ENCODE peak calls at places on chromosomes 6 and 20, in ten cellular contexts. O is thyroid gland; Q is stomach; D is CD4-positive, CD25-positive, alpha-beta regulatory T cell; K is trophoblast cell; T is Panc1; W is heart right ventricle; J is PC-9; S is OCI-LY7; E is spleen. P is an unnamed sample. For H3K9me3, the result is how much of the 10 kb centered on the place peaks cover.

GRCh38 chr6:93088675-93089575 is 330.4 kb downstream of the EPHA7 start:
- DNase-seq in Q (no peak), J (no peak), O (no peak), T (no peak), S (no peak), W (no peak), E (no peak), D (no peak), K (no peak), P (no peak)

GRCh38 chr6:31572041-31572911 is at the start of gene LTA:
- DNase-seq in Q (no peak), W (no peak), K (no peak), D (peak), T (no peak), S (peak), E (peak), O (no peak), J (no peak), P (peak)

GRCh38 chr6:80544500-80545055 is 438.1 kb downstream of the BCKDHB start:
- DNase-seq in K (no peak), W (no peak), S (no peak), E (no peak), T (no peak), D (no peak), O (no peak), J (no peak), Q (no peak), P (no peak)

GRCh38 chr6:109612268-109612667 is 78.7 kb downstream of the AK9 start:
- DNase-seq in S (no peak), D (no peak), Q (no peak), E (no peak), O (no peak), W (no peak), J (no peak), T (no peak), K (no peak), P (no peak)

GRCh38 chr20:52945268-52945667 is 26.9 kb upstream of the TSHZ2 start:
- DNase-seq in O (no peak), S (no peak), K (no peak), Q (no peak), E (no peak), T (no peak), W (no peak), D (no peak), J (no peak), P (no peak)

GRCh38 chr6:37556884-37557644 is 57.4 kb upstream of the CCDC167 start:
- DNase-seq in Q (no peak), W (no peak), E (peak), T (no peak), S (peak), J (no peak), D (no peak), K (no peak), O (no peak), P (no peak)

GRCh38 chr6:24009319-24009718 is 116.7 kb upstream of the NRSN1 start:
- DNase-seq in S (no peak), Q (no peak), O (no peak), J (no peak), E (no peak), T (no peak), D (no peak), W (no peak), K (no peak), P (no peak)

GRCh38 chr20:35621560-35621946 is 5.9 kb downstream of the SPAG4 start:
- DNase-seq in E (peak), D (no peak), T (no peak), J (no peak), O (no peak), W (no peak), Q (no peak), S (no peak), K (no peak), P (no peak)

GRCh38 chr6:159074120-159074684 is 29.4 kb upstream of the TAGAP start:
- DNase-seq in W (no peak), D (no peak), O (no peak), K (no peak), E (no peak), T (no peak), J (no peak), Q (no peak), S (peak), P (no peak)

GRCh38 chr6:154474636-154475428 is 35.7 kb downstream of the CNKSR3 start:
- DNase-seq in K (peak), E (peak), Q (no peak), O (no peak), S (no peak), D (no peak), T (no peak), J (peak), W (no peak), P (no peak)

GRCh38 chr6:89794324-89794723 is 25.3 kb downstream of the MDN1 start:
- DNase-seq in E (no peak), K (no peak), S (no peak), D (no peak), O (no peak), T (no peak), W (no peak), Q (no peak), J (no peak), P (no peak)

GRCh38 chr6:37655666-37656065 is 42.0 kb downstream of the MDGA1 start:
- DNase-seq in Q (no peak), T (no peak), K (no peak), E (no peak), D (no peak), S (no peak), O (no peak), W (no peak), J (no peak), P (no peak)

GRCh38 chr20:50713677-50714101 is 17.7 kb upstream of the PARD6B start:
- DNase-seq in E (no peak), W (no peak), Q (peak), K (peak), J (no peak), T (no peak), S (no peak), O (no peak), D (no peak), P (no peak)

GRCh38 chr6:156933201-156934053 is 156.2 kb downstream of the ARID1B start:
- DNase-seq in O (peak), E (no peak), T (no peak), Q (peak), D (no peak), W (no peak), J (peak), K (no peak), S (peak), P (no peak)

GRCh38 chr20:2750343-2751251 is 49.8 kb downstream of the CPXM1 start:
- DNase-seq in K (no peak), J (no peak), T (no peak), D (no peak), W (no peak), S (no peak), Q (peak), O (no peak), E (peak), P (no peak)

GRCh38 chr20:36645998-36646397 is at the start of gene SLA2:
- DNase-seq in O (peak), K (no peak), W (no peak), S (peak), J (no peak), Q (peak), T (no peak), D (peak), E (peak), P (peak)

GRCh38 chr6:162058281-162058875 is 669.2 kb downstream of the PRKN start:
- DNase-seq in W (peak), K (peak), S (no peak), J (no peak), D (no peak), O (no peak), Q (peak), T (no peak), E (no peak), P (no peak)

GRCh38 chr6:5736016-5736738 is 270.5 kb downstream of the NRN1 start:
- DNase-seq in K (no peak), Q (no peak), T (no peak), S (no peak), W (no peak), J (no peak), O (no peak), E (no peak), D (no peak), P (no peak)

GRCh38 chr20:17645546-17646208 is 36.4 kb downstream of the RRBP1 start:
- DNase-seq in S (no peak), O (no peak), Q (no peak), J (no peak), K (peak), E (peak), D (no peak), W (no peak), T (no peak), P (no peak)

GRCh38 chr6:39819226-39819625 is 27.1 kb downstream of the DAAM2 start:
- DNase-seq in T (no peak), S (no peak), K (no peak), J (no peak), Q (no peak), E (no peak), D (no peak), W (no peak), O (no peak), P (no peak)

GRCh38 chr6:117399924-117400323 is 25.8 kb downstream of the ROS1 start:
- DNase-seq in J (no peak), Q (no peak), S (no peak), E (no peak), W (no peak), O (no peak), K (no peak), D (no peak), T (no peak), P (no peak)

GRCh38 chr6:27617700-27618689 is 145.1 kb upstream of the ZNF184 start:
- DNase-seq in S (no peak), K (peak), Q (no peak), O (no peak), E (no peak), J (peak), D (no peak), T (no peak), W (no peak), P (no peak)

GRCh38 chr6:145194389-145194788 is 540.9 kb downstream of the EPM2A start:
- DNase-seq in D (no peak), Q (no peak), T (no peak), J (no peak), E (no peak), O (no peak), S (no peak), K (no peak), W (no peak), P (no peak)

GRCh38 chr6:89475634-89476033 is 42.7 kb downstream of the ANKRD6 start:
- DNase-seq in K (no peak), E (no peak), Q (no peak), J (no peak), S (no peak), T (no peak), W (no peak), O (peak), D (no peak), P (no peak)

GRCh38 chr6:26017567-26017966 is 55.0 kb downstream of the TRIM38 start:
- DNase-seq in T (no peak), E (peak), Q (peak), S (peak), D (peak), J (peak), K (peak), O (peak), W (peak), P (peak)

GRCh38 chr20:409697-410559 is 1.8 kb downstream of the RBCK1 start:
- DNase-seq in Q (no peak), K (no peak), T (no peak), J (no peak), W (no peak), E (peak), S (peak), D (no peak), O (no peak), P (no peak)

GRCh38 chr6:167153523-167153959 is 4.2 kb downstream of the GPR31 start:
- DNase-seq in J (no peak), W (no peak), S (peak), Q (no peak), T (no peak), D (no peak), O (no peak), E (peak), K (peak), P (no peak)

GRCh38 chr6:156980515-156980914 is 203.3 kb downstream of the ARID1B start:
- DNase-seq in D (no peak), T (no peak), W (no peak), S (no peak), J (peak), O (peak), K (no peak), E (no peak), Q (no peak), P (no peak)

GRCh38 chr6:40715501-40716403 is 128.6 kb upstream of the LRFN2 start:
- DNase-seq in K (no peak), T (no peak), S (no peak), D (no peak), Q (peak), O (no peak), J (no peak), E (no peak), W (no peak), P (no peak)

GRCh38 chr6:124742971-124743370 is 219.3 kb upstream of the RNF217 start:
- DNase-seq in T (no peak), D (no peak), E (no peak), O (no peak), K (no peak), W (no peak), S (no peak), J (no peak), Q (no peak), P (no peak)

GRCh38 chr20:17573493-17573892 is 3.6 kb downstream of the DSTN start:
- DNase-seq in W (no peak), Q (no peak), O (no peak), J (no peak), S (no peak), K (no peak), T (no peak), D (no peak), E (no peak), P (no peak)

GRCh38 chr20:4327956-4328355 is 312.6 kb upstream of the RNF24 start:
- DNase-seq in D (no peak), S (no peak), J (no peak), Q (no peak), W (no peak), K (no peak), T (no peak), O (no peak), E (no peak), P (no peak)

DNA sequence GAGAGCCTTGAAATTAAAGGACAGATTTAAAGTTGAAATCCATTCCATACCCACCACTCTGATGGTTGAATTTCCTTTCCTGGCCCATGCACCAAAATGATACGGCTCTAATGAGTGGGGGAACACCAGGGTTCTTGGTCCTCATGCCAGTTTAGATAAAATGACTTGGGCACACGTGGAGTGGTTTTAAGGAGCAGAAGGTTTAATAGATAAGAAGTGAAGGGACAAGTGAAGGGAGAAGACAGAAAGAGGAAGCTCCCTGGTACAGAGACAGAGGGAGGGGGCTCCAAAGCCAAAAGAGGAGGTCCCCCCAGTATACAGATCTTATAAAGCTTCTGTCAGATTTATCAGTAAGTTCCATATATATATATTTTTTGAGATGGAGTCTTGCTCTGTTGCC is 22.7 kb downstream of the NCOA3 start:
- DNase-seq in K (no peak), D (no peak), T (no peak), Q (no peak), O (no peak), E (no peak), J (no peak), S (no peak), W (no peak), P (no peak)
- H3K9me3 ChIP-seq in K (under half), D (under half), T (under half), Q (under half), O (under half), E (under half), J (under half), S (under half), W (under half), P (under half)

GRCh38 chr20:62111148-62111547 is 11.1 kb upstream of the LSM14B start:
- DNase-seq in Q (no peak), W (no peak), O (no peak), J (no peak), D (no peak), K (no peak), T (no peak), E (no peak), S (no peak), P (no peak)

GRCh38 chr20:62116558-62117361 is 5.5 kb upstream of the LSM14B start:
- DNase-seq in D (no peak), K (no peak), O (no peak), J (no peak), T (no peak), E (no peak), S (no peak), W (no peak), Q (no peak), P (no peak)

GRCh38 chr20:62117362-62117646 is 5.0 kb upstream of the LSM14B start:
- DNase-seq in W (no peak), T (no peak), O (no peak), J (no peak), S (no peak), Q (no peak), D (no peak), K (no peak), E (no peak), P (no peak)

GRCh38 chr20:62114894-62115293 is 7.4 kb upstream of the LSM14B start:
- DNase-seq in J (no peak), W (no peak), O (no peak), S (no peak), D (no peak), E (no peak), Q (no peak), K (no peak), T (no peak), P (no peak)

GRCh38 chr20:62112368-62112767 is 9.9 kb upstream of the LSM14B start:
- DNase-seq in D (no peak), K (no peak), Q (no peak), O (no peak), S (no peak), T (no peak), J (no peak), E (no peak), W (no peak), P (no peak)
- H3K9me3 ChIP-seq in D (half or more), K (under half), Q (half or more), O (under half), S (under half), T (under half), J (under half), E (half or more), W (under half), P (under half)

DNA sequence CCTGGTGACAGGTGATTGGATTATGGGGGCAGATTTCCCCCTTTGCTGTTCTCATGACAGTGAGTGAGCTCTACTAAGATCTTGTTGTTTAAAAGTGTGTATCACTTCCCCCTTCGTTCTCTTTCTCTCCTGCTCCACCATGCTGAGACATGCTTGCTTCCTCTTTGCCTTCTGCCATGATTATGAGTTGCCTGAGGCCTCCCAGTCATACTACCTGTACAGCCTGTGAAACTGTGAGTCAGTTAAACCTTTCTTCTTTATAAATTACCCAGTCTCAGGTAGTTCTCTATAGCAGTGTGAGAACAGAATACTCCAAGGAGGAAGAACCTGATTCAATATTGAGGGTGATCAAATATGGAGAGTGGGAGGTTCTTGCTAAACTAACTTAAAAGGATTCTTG is 724.9 kb downstream of the DOK5 start:
- DNase-seq in E (no peak), D (no peak), S (no peak), Q (no peak), W (no peak), T (no peak), K (no peak), O (no peak), J (no peak), P (no peak)
- H3K9me3 ChIP-seq in E (under half), D (under half), S (under half), Q (under half), W (under half), T (under half), K (under half), O (under half), J (under half), P (under half)

GRCh38 chr6:169158750-169159149 is 94.9 kb downstream of the THBS2 start:
- DNase-seq in Q (no peak), K (no peak), E (no peak), T (no peak), J (no peak), O (no peak), D (no peak), S (no peak), W (no peak), P (no peak)

GRCh38 chr6:169156108-169156821 is 97.4 kb downstream of the THBS2 start:
- DNase-seq in E (no peak), J (no peak), S (no peak), W (no peak), O (no peak), Q (peak), D (no peak), K (no peak), T (no peak), P (no peak)

GRCh38 chr6:169159331-169159730 is 94.3 kb downstream of the THBS2 start:
- DNase-seq in S (no peak), Q (no peak), O (no peak), W (no peak), J (no peak), D (no peak), K (no peak), T (no peak), E (no peak), P (no peak)

GRCh38 chr6:169157474-169158181 is 96.0 kb downstream of the THBS2 start:
- DNase-seq in E (no peak), W (no peak), T (no peak), O (no peak), D (no peak), Q (no peak), J (no peak), K (no peak), S (no peak), P (no peak)

GRCh38 chr6:169158182-169158573 is 95.5 kb downstream of the THBS2 start:
- DNase-seq in O (peak), J (no peak), K (no peak), S (no peak), E (no peak), W (peak), Q (no peak), D (no peak), T (no peak), P (no peak)
- H3K9me3 ChIP-seq in O (under half), J (under half), K (under half), S (under half), E (under half), W (under half), Q (under half), D (under half), T (under half), P (under half)

GRCh38 chr6:147301070-147301469 is 96.9 kb downstream of the STXBP5 start:
- DNase-seq in O (no peak), T (no peak), Q (no peak), K (no peak), S (no peak), D (no peak), E (no peak), W (no peak), J (no peak), P (no peak)
- H3K9me3 ChIP-seq in O (under half), T (under half), Q (under half), K (under half), S (under half), D (under half), E (under half), W (under half), J (under half), P (under half)